ENCODE peak calls at places on chromosomes 4 and X, in four cellular contexts. K is Right ventricle myocardium superior; N is stimulated activated CD8-positive, alpha-beta memory T cell treated with anti-CD3 and anti-CD28 coated beads, Interleukin-7, amount 100 ng/mL, for 24 hours; O is RWPE1. P is an unnamed sample.

GRCh38 chr4:173211838-173212237 is 43.2 kb downstream of the GALNT7 start:
- DNase-seq in N (no peak), K (no peak), O (peak), P (no peak)

GRCh38 chr4:183350317-183351071 is 28.3 kb upstream of the CLDN24 start:
- DNase-seq in K (no peak), N (no peak), O (no peak), P (no peak)

GRCh38 chr4:87356832-87357526 is 34.0 kb downstream of the HSD17B11 start:
- DNase-seq in O (peak), K (no peak), N (no peak), P (no peak)

GRCh38 chr4:173426064-173426463 is 27.1 kb upstream of the SCRG1 start:
- DNase-seq in K (no peak), N (no peak), O (no peak), P (no peak)

GRCh38 chr4:140090215-140090731 is 63.7 kb downstream of the MAML3 start:
- DNase-seq in N (no peak), O (no peak), K (no peak), P (no peak)

GRCh38 chrX:40996886-40997530 is 88.2 kb upstream of the USP9X start:
- DNase-seq in O (peak), K (no peak), N (no peak), P (no peak)

GRCh38 chrX:48569958-48570357 is 4.3 kb upstream of the RBM3 start:
- DNase-seq in O (no peak), N (no peak), K (no peak), P (peak)

GRCh38 chr4:173433447-173433846 is 34.5 kb upstream of the SCRG1 start:
- DNase-seq in N (no peak), O (no peak), K (no peak), P (no peak)

GRCh38 chrX:68681443-68681941 is 34.0 kb downstream of the STARD8 start:
- DNase-seq in O (no peak), N (no peak), K (no peak), P (no peak)

GRCh38 chrX:18010251-18010650 is 149.2 kb upstream of the RAI2 start:
- DNase-seq in O (no peak), N (no peak), K (no peak), P (no peak)

GRCh38 chr4:79623125-79623905 is 215.3 kb upstream of the GK2 start:
- DNase-seq in N (no peak), K (no peak), O (no peak), P (no peak)

GRCh38 chr4:121696140-121696640 is 590 bp downstream of the ANXA5 start:
- DNase-seq in K (peak), N (peak), O (peak), P (peak)

GRCh38 chrX:82945332-82945731 is 562.8 kb upstream of the POU3F4 start:
- DNase-seq in O (no peak), K (no peak), N (no peak), P (no peak)

GRCh38 chrX:97372006-97372766 is 488.5 kb downstream of the RPA4 start:
- DNase-seq in N (no peak), O (no peak), K (no peak), P (no peak)

GRCh38 chr4:38804654-38805295 is at the start of gene TLR1:
- DNase-seq in N (no peak), O (peak), K (no peak), P (no peak)

P was measured in GM13976.